ENCODE peak calls at places on chromosomes 11 and 22, in seven cellular contexts. One of them, this sample, is unnamed.

GRCh38 chr22:29011868-29012428 is 49.7 kb downstream of the C22orf31 start:
- DNase-seq in HL-60: no peak
- DNase-seq in GM23338: no peak
- DNase-seq in esophagus muscularis mucosa: no peak
- DNase-seq in GM12878: no peak
- DNase-seq in H1: no peak
- DNase-seq in spleen: no peak
- DNase-seq in this sample: no peak

GRCh38 chr11:120134106-120134930 is 3.6 kb downstream of the TRIM29 start:
- DNase-seq in GM23338: no peak
- DNase-seq in esophagus muscularis mucosa: no peak
- DNase-seq in HL-60: no peak
- DNase-seq in H1: peak; percentile 26
- DNase-seq in GM12878: no peak
- DNase-seq in spleen: peak; percentile 47
- DNase-seq in this sample: no peak

GRCh38 chr11:10021563-10021962 is 272.5 kb downstream of the SBF2 start:
- DNase-seq in spleen: no peak
- DNase-seq in GM23338: peak; percentile 20
- DNase-seq in H1: no peak
- DNase-seq in esophagus muscularis mucosa: no peak
- DNase-seq in GM12878: no peak
- DNase-seq in HL-60: no peak
- DNase-seq in this sample: no peak

GRCh38 chr11:7098235-7098832 is 9.5 kb downstream of the RBMXL2 start:
- DNase-seq in esophagus muscularis mucosa: no peak
- DNase-seq in HL-60: peak; percentile 10
- DNase-seq in H1: no peak
- DNase-seq in spleen: no peak
- DNase-seq in GM12878: peak; percentile 40
- DNase-seq in GM23338: peak; percentile 87
- DNase-seq in this sample: no peak

GRCh38 chr11:68436985-68437926 is 23.3 kb upstream of the PPP6R3 start:
- DNase-seq in HL-60: peak; percentile 11
- DNase-seq in spleen: no peak
- DNase-seq in esophagus muscularis mucosa: no peak
- DNase-seq in H1: no peak
- DNase-seq in GM12878: no peak
- DNase-seq in GM23338: no peak
- DNase-seq in this sample: no peak

GRCh38 chr11:43943931-43944751 is 1.7 kb downstream of the C11orf96 start:
- DNase-seq in esophagus muscularis mucosa: no peak
- DNase-seq in HL-60: no peak
- DNase-seq in GM12878: no peak
- DNase-seq in H1: peak; percentile 72
- DNase-seq in spleen: peak; percentile 76
- DNase-seq in GM23338: peak; percentile 43
- DNase-seq in this sample: no peak

GRCh38 chr11:27464155-27464759 is 8.3 kb downstream of the LGR4 start:
- DNase-seq in HL-60: no peak
- DNase-seq in GM12878: no peak
- DNase-seq in spleen: no peak
- DNase-seq in GM23338: peak; percentile 55
- DNase-seq in esophagus muscularis mucosa: no peak
- DNase-seq in H1: no peak
- DNase-seq in this sample: no peak

GRCh38 chr22:47294222-47294532 is 531.7 kb downstream of the TBC1D22A start:
- DNase-seq in spleen: no peak
- DNase-seq in esophagus muscularis mucosa: no peak
- DNase-seq in H1: no peak
- DNase-seq in GM12878: no peak
- DNase-seq in HL-60: no peak
- DNase-seq in GM23338: no peak
- DNase-seq in this sample: no peak

GRCh38 chr11:108923413-108923812 is 258.5 kb downstream of the DDX10 start:
- DNase-seq in H1: no peak
- DNase-seq in GM12878: no peak
- DNase-seq in HL-60: no peak
- DNase-seq in esophagus muscularis mucosa: no peak
- DNase-seq in spleen: no peak
- DNase-seq in GM23338: no peak
- DNase-seq in this sample: no peak

GRCh38 chr11:69427906-69428880 is 53.3 kb upstream of the LINC01488 start:
- DNase-seq in spleen: peak; percentile 58
- DNase-seq in GM23338: no peak
- DNase-seq in H1: no peak
- DNase-seq in HL-60: no peak
- DNase-seq in esophagus muscularis mucosa: no peak
- DNase-seq in GM12878: no peak
- DNase-seq in this sample: no peak

GRCh38 chr11:32334822-32335221 is 100.5 kb downstream of the WT1 start:
- DNase-seq in H1: peak; percentile 84
- DNase-seq in esophagus muscularis mucosa: no peak
- DNase-seq in GM12878: no peak
- DNase-seq in HL-60: peak; percentile 36
- DNase-seq in GM23338: peak; percentile 73
- DNase-seq in spleen: no peak
- DNase-seq in this sample: no peak

GRCh38 chr11:17396598-17397310 is 8.3 kb upstream of the KCNJ11 start:
- DNase-seq in HL-60: no peak
- DNase-seq in GM23338: no peak
- DNase-seq in esophagus muscularis mucosa: no peak
- DNase-seq in GM12878: no peak
- DNase-seq in H1: no peak
- DNase-seq in spleen: peak; percentile 66
- DNase-seq in this sample: no peak

GRCh38 chr22:18031670-18032454 is 7.5 kb upstream of the MICAL3 start:
- DNase-seq in GM12878: no peak
- DNase-seq in esophagus muscularis mucosa: no peak
- DNase-seq in HL-60: no peak
- DNase-seq in GM23338: no peak
- DNase-seq in H1: no peak
- DNase-seq in spleen: peak; percentile 38
- DNase-seq in this sample: no peak

GRCh38 chr11:33997473-33998347 is 53.8 kb upstream of the CAPRIN1 start:
- DNase-seq in HL-60: no peak
- DNase-seq in GM12878: no peak
- DNase-seq in GM23338: no peak
- DNase-seq in H1: no peak
- DNase-seq in spleen: no peak
- DNase-seq in esophagus muscularis mucosa: no peak
- DNase-seq in this sample: no peak

GRCh38 chr11:79616392-79616831 is 175.6 kb upstream of the TENM4 start:
- DNase-seq in HL-60: no peak
- DNase-seq in GM23338: no peak
- DNase-seq in GM12878: no peak
- DNase-seq in esophagus muscularis mucosa: no peak
- DNase-seq in spleen: no peak
- DNase-seq in H1: no peak
- DNase-seq in this sample: no peak

DNA sequence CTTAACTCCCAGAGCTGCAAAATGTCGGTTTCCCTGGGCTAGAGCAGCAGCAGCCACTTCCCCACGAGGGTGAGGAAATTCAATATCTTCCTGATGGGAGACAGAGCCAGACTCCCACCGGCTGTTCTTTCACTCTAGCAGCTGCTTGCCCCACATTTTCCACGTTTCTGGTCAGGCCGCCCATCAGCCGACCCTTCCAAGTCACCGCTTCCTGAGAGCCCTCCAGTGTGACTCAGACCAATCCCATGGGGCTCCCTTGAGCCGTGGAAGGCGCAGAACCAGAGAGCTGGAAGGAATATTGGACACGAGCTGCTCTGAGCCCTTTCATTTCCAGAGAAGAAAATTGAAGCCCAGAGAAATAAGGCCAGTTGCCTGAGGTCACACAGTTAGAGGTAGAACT is 227.0 kb downstream of the ADAMTS15 start:
- DNase-seq in H1: no peak
- DNase-seq in spleen: no peak
- DNase-seq in HL-60: no peak
- DNase-seq in esophagus muscularis mucosa: no peak
- DNase-seq in GM23338: no peak
- DNase-seq in GM12878: no peak
- DNase-seq in this sample: no peak
- TF ChIP-seq POLR2AphosphoS5 in H1: no peak
- TF ChIP-seq POLR2AphosphoS5 in spleen: no peak
- TF ChIP-seq POLR2AphosphoS5 in HL-60: no peak
- TF ChIP-seq POLR2AphosphoS5 in esophagus muscularis mucosa: peak; percentile 55
- TF ChIP-seq POLR2AphosphoS5 in GM23338: no peak
- TF ChIP-seq POLR2AphosphoS5 in GM12878: no peak
- TF ChIP-seq POLR2AphosphoS5 in this sample: no peak

GRCh38 chr22:37740455-37741311 is 43.8 kb downstream of the TRIOBP start:
- DNase-seq in H1: no peak
- DNase-seq in GM12878: no peak
- DNase-seq in spleen: no peak
- DNase-seq in GM23338: no peak
- DNase-seq in HL-60: no peak
- DNase-seq in esophagus muscularis mucosa: no peak
- DNase-seq in this sample: no peak

GRCh38 chr22:37744589-37744988 is 47.7 kb downstream of the TRIOBP start:
- DNase-seq in GM23338: no peak
- DNase-seq in GM12878: no peak
- DNase-seq in spleen: no peak
- DNase-seq in HL-60: no peak
- DNase-seq in esophagus muscularis mucosa: no peak
- DNase-seq in H1: no peak
- DNase-seq in this sample: no peak

GRCh38 chr22:37741312-37741795 is 44.5 kb downstream of the TRIOBP start:
- DNase-seq in spleen: no peak
- DNase-seq in GM23338: peak; percentile 45
- DNase-seq in esophagus muscularis mucosa: peak; percentile 98
- DNase-seq in GM12878: no peak
- DNase-seq in HL-60: peak; percentile 96
- DNase-seq in H1: peak; percentile 49
- DNase-seq in this sample: no peak

GRCh38 chr22:37739611-37740049 is 42.8 kb downstream of the TRIOBP start:
- DNase-seq in GM23338: no peak
- DNase-seq in H1: no peak
- DNase-seq in esophagus muscularis mucosa: no peak
- DNase-seq in HL-60: peak; percentile 95
- DNase-seq in spleen: peak; percentile 88
- DNase-seq in GM12878: no peak
- DNase-seq in this sample: no peak

DNA sequence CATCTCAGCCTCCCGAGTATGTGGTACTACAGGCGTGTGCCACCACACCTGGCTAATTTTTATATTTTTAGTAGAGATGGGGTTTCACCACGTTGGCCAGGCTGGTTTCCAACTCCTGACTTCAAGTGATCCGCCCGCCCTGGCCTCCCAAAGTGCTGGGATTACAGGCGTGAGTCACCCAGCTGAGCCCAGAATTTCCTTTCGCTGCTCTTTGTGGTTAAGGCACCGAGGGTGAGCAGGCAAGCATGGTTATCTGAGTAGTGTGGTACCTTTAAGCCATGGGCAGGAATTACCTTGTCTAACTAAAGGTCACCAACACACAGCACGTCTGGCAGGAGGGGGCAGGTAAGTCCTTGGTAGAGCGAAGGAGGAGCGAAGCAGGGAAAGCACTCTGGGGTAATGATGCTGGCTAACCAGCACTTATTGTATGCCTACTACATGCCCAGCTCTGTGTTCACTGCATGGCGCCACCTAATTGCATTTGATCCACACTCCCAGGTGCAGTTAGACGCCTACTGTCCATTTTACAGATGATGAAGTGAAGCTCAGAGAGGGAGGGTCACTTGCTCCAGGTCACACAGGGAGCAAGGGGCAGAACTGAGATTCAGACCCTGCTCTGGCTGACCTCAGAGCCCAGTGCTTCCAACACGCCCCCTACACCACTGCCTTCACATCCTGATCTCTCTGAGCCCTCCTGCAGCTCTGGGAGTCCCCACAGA is 45.7 kb downstream of the TRIOBP start:
- DNase-seq in HL-60: peak; percentile 69
- DNase-seq in spleen: no peak
- DNase-seq in GM23338: no peak
- DNase-seq in esophagus muscularis mucosa: no peak
- DNase-seq in H1: no peak
- DNase-seq in GM12878: no peak
- DNase-seq in this sample: no peak
- TF ChIP-seq POLR2AphosphoS5 in HL-60: no peak
- TF ChIP-seq POLR2AphosphoS5 in spleen: no peak
- TF ChIP-seq POLR2AphosphoS5 in GM23338: no peak
- TF ChIP-seq POLR2AphosphoS5 in esophagus muscularis mucosa: no peak
- TF ChIP-seq POLR2AphosphoS5 in H1: no peak
- TF ChIP-seq POLR2AphosphoS5 in GM12878: no peak
- TF ChIP-seq POLR2AphosphoS5 in this sample: no peak

DNA sequence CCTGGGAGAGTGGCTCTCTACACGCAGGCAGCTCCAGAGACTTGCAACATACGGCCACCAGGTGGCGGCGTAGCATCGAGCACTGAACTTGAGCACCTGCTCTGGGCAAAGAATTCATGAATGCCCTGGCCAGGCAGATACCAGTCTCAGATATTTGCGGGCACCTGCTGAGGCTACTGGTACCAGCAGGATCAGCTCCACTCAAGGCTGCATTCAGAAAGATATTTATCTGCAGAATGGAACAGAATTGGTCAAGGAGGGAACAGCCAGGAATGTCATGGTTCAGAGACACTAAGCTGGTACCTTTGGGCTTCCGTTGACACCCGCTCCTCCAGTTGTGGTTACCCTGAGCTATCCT is 10.8 kb upstream of the CCDC86 start:
- DNase-seq in HL-60: peak; percentile 81
- DNase-seq in esophagus muscularis mucosa: peak; percentile 96
- DNase-seq in spleen: peak; percentile 94
- DNase-seq in H1: peak; percentile 85
- DNase-seq in GM12878: peak; percentile 26
- DNase-seq in GM23338: peak; percentile 86
- DNase-seq in this sample: peak; percentile 65
- TF ChIP-seq POLR2AphosphoS5 in HL-60: no peak
- TF ChIP-seq POLR2AphosphoS5 in esophagus muscularis mucosa: no peak
- TF ChIP-seq POLR2AphosphoS5 in spleen: no peak
- TF ChIP-seq POLR2AphosphoS5 in H1: no peak
- TF ChIP-seq POLR2AphosphoS5 in GM12878: no peak
- TF ChIP-seq POLR2AphosphoS5 in GM23338: no peak
- TF ChIP-seq POLR2AphosphoS5 in this sample: no peak

DNA sequence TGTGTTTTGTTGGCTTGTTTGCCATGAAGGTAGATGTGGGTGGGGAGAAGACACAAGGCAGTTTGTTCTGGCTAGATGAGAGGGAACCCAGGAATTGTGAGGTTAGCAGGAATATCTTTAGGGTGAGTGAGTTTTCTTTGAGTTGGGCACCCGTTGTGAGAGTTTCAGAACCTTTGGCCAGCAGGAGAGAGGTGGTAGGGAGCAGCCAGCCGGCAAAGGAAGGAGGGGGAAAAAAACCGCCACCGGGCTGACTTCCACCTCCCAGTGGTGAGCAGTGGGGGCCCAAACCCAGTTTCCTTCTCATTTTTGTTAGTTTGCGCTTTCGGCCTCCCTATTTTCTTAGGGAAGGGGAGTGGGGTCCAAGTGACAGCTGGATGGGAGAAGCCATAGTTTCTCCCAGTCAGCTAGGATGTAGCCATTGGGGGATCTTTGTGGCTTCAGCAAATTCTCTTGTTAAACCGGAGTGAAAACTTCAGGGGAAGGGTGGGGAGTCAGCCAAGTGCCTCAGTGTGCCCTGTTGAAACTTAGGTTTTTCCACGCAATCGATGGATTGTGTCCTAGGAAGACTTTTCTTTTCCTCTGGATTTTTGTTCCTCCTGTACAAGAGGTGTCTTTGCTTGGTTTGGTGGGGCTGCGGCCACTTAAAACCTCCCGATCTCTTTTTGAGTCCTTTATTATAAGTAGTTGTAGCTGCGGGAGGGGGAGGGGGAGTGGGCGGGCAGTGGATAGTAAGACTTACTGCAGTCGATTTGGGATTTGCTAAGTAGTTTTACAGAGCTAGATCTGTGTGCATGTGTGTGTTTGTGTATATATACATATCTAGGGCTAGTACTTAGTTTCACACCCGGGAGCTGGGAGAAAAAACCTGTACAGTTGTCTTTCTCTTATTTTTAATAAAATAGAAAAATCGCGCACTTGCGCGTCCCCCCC is 1.1 kb upstream of the GCAT start:
- DNase-seq in GM12878: no peak
- DNase-seq in GM23338: peak; percentile 47
- DNase-seq in spleen: no peak
- DNase-seq in esophagus muscularis mucosa: no peak
- DNase-seq in H1: no peak
- DNase-seq in HL-60: peak; percentile 44
- DNase-seq in this sample: no peak
- TF ChIP-seq POLR2AphosphoS5 in GM12878: no peak
- TF ChIP-seq POLR2AphosphoS5 in GM23338: no peak
- TF ChIP-seq POLR2AphosphoS5 in spleen: no peak
- TF ChIP-seq POLR2AphosphoS5 in esophagus muscularis mucosa: no peak
- TF ChIP-seq POLR2AphosphoS5 in H1: peak; percentile 66
- TF ChIP-seq POLR2AphosphoS5 in HL-60: no peak
- TF ChIP-seq POLR2AphosphoS5 in this sample: no peak